ENCODE peak calls at places on chromosomes 7 and 10, in nine cellular contexts. One of them, this sample, is unnamed.

GRCh38 chr10:1209355-1209979 is 153.3 kb downstream of the WDR37 start:
- DNase-seq in HEK293T: no peak
- DNase-seq in GM04504: no peak
- DNase-seq in SW480: no peak
- DNase-seq in EL: no peak
- DNase-seq in esophagus squamous epithelium: no peak
- DNase-seq in A549: no peak
- DNase-seq in NCI-H82: no peak
- DNase-seq in fibroblast of lung: no peak
- DNase-seq in this sample: no peak

GRCh38 chr7:131381069-131381838 is 53.6 kb downstream of the MKLN1 start:
- DNase-seq in HEK293T: no peak
- DNase-seq in GM04504: no peak
- DNase-seq in SW480: no peak
- DNase-seq in EL: peak; percentile 73
- DNase-seq in esophagus squamous epithelium: no peak
- DNase-seq in A549: no peak
- DNase-seq in NCI-H82: no peak
- DNase-seq in fibroblast of lung: peak; percentile 54
- DNase-seq in this sample: no peak

GRCh38 chr10:119694608-119695007 is 31.2 kb upstream of the INPP5F start:
- DNase-seq in HEK293T: no peak
- DNase-seq in GM04504: no peak
- DNase-seq in SW480: no peak
- DNase-seq in EL: no peak
- DNase-seq in esophagus squamous epithelium: no peak
- DNase-seq in A549: no peak
- DNase-seq in NCI-H82: no peak
- DNase-seq in fibroblast of lung: no peak
- DNase-seq in this sample: no peak

GRCh38 chr10:113493195-113493594 is 59.7 kb upstream of the HABP2 start:
- DNase-seq in HEK293T: no peak
- DNase-seq in GM04504: no peak
- DNase-seq in SW480: no peak
- DNase-seq in EL: peak; percentile 34
- DNase-seq in esophagus squamous epithelium: no peak
- DNase-seq in A549: no peak
- DNase-seq in NCI-H82: no peak
- DNase-seq in fibroblast of lung: peak; percentile 1
- DNase-seq in this sample: no peak

GRCh38 chr10:95188593-95188992 is 5.4 kb upstream of the ACSM6 start:
- DNase-seq in HEK293T: no peak
- DNase-seq in GM04504: no peak
- DNase-seq in SW480: no peak
- DNase-seq in EL: no peak
- DNase-seq in esophagus squamous epithelium: no peak
- DNase-seq in A549: no peak
- DNase-seq in NCI-H82: no peak
- DNase-seq in fibroblast of lung: no peak
- DNase-seq in this sample: no peak

GRCh38 chr7:36264123-36264916 is 111.3 kb downstream of the EEPD1 start:
- DNase-seq in HEK293T: no peak
- DNase-seq in GM04504: no peak
- DNase-seq in SW480: no peak
- DNase-seq in EL: no peak
- DNase-seq in esophagus squamous epithelium: no peak
- DNase-seq in A549: no peak
- DNase-seq in NCI-H82: peak; percentile 79
- DNase-seq in fibroblast of lung: peak; percentile 43
- DNase-seq in this sample: no peak

GRCh38 chr7:121259826-121260225 is 69.0 kb upstream of the WNT16 start:
- DNase-seq in HEK293T: no peak
- DNase-seq in GM04504: no peak
- DNase-seq in SW480: no peak
- DNase-seq in EL: peak; percentile 15
- DNase-seq in esophagus squamous epithelium: no peak
- DNase-seq in A549: no peak
- DNase-seq in NCI-H82: no peak
- DNase-seq in fibroblast of lung: no peak
- DNase-seq in this sample: no peak

GRCh38 chr7:422191-422885 is 97.3 kb downstream of the PDGFA start:
- DNase-seq in HEK293T: no peak
- DNase-seq in GM04504: no peak
- DNase-seq in SW480: no peak
- DNase-seq in EL: no peak
- DNase-seq in esophagus squamous epithelium: no peak
- DNase-seq in A549: no peak
- DNase-seq in NCI-H82: no peak
- DNase-seq in fibroblast of lung: no peak
- DNase-seq in this sample: no peak

GRCh38 chr7:23419845-23420244 is 50.4 kb downstream of the IGF2BP3 start:
- DNase-seq in HEK293T: no peak
- DNase-seq in GM04504: no peak
- DNase-seq in SW480: no peak
- DNase-seq in EL: no peak
- DNase-seq in esophagus squamous epithelium: no peak
- DNase-seq in A549: no peak
- DNase-seq in NCI-H82: no peak
- DNase-seq in fibroblast of lung: no peak
- DNase-seq in this sample: no peak

GRCh38 chr7:2544541-2545188 is 10.7 kb downstream of the BRAT1 start:
- DNase-seq in HEK293T: no peak
- DNase-seq in GM04504: no peak
- DNase-seq in SW480: no peak
- DNase-seq in EL: no peak
- DNase-seq in esophagus squamous epithelium: no peak
- DNase-seq in A549: no peak
- DNase-seq in NCI-H82: no peak
- DNase-seq in fibroblast of lung: no peak
- DNase-seq in this sample: no peak

GRCh38 chr10:26334932-26335573 is 103.1 kb upstream of the APBB1IP start:
- DNase-seq in HEK293T: peak; percentile 70
- DNase-seq in GM04504: peak; percentile 30
- DNase-seq in SW480: peak; percentile 68
- DNase-seq in EL: peak; percentile 77
- DNase-seq in esophagus squamous epithelium: no peak
- DNase-seq in A549: peak; percentile 81
- DNase-seq in NCI-H82: peak; percentile 69
- DNase-seq in fibroblast of lung: peak; percentile 35
- DNase-seq in this sample: peak; percentile 53

GRCh38 chr10:95906675-95907453 is 911 bp upstream of the CC2D2B start:
- DNase-seq in HEK293T: peak; percentile 60
- DNase-seq in GM04504: peak; percentile 27
- DNase-seq in SW480: peak; percentile 69
- DNase-seq in EL: peak; percentile 62
- DNase-seq in esophagus squamous epithelium: no peak
- DNase-seq in A549: peak; percentile 70
- DNase-seq in NCI-H82: peak; percentile 63
- DNase-seq in fibroblast of lung: peak; percentile 74
- DNase-seq in this sample: peak; percentile 36

GRCh38 chr10:62252051-62252450 is 16.6 kb downstream of the RTKN2 start:
- DNase-seq in HEK293T: no peak
- DNase-seq in GM04504: no peak
- DNase-seq in SW480: no peak
- DNase-seq in EL: no peak
- DNase-seq in esophagus squamous epithelium: no peak
- DNase-seq in A549: no peak
- DNase-seq in NCI-H82: no peak
- DNase-seq in fibroblast of lung: no peak
- DNase-seq in this sample: no peak

GRCh38 chr10:21514101-21514807 is 11.2 kb downstream of the SKIDA1 start:
- DNase-seq in HEK293T: no peak
- DNase-seq in GM04504: no peak
- DNase-seq in SW480: no peak
- DNase-seq in EL: no peak
- DNase-seq in esophagus squamous epithelium: no peak
- DNase-seq in A549: no peak
- DNase-seq in NCI-H82: no peak
- DNase-seq in fibroblast of lung: no peak
- DNase-seq in this sample: no peak

GRCh38 chr10:11586170-11586569 is 25.3 kb downstream of the USP6NL start:
- DNase-seq in HEK293T: no peak
- DNase-seq in GM04504: no peak
- DNase-seq in SW480: no peak
- DNase-seq in EL: peak; percentile 4
- DNase-seq in esophagus squamous epithelium: no peak
- DNase-seq in A549: no peak
- DNase-seq in NCI-H82: no peak
- DNase-seq in fibroblast of lung: peak; percentile 36
- DNase-seq in this sample: no peak

GRCh38 chr10:49407552-49408137 is 11.8 kb upstream of the DRGX start:
- DNase-seq in HEK293T: peak; percentile 82
- DNase-seq in GM04504: peak; percentile 44
- DNase-seq in SW480: peak; percentile 59
- DNase-seq in EL: peak; percentile 69
- DNase-seq in esophagus squamous epithelium: no peak
- DNase-seq in A549: peak; percentile 62
- DNase-seq in NCI-H82: peak; percentile 78
- DNase-seq in fibroblast of lung: peak; percentile 73
- DNase-seq in this sample: peak; percentile 88

GRCh38 chr10:77105756-77106155 is 531.9 kb downstream of the KCNMA1 start:
- DNase-seq in HEK293T: no peak
- DNase-seq in GM04504: peak; percentile 51
- DNase-seq in SW480: no peak
- DNase-seq in EL: peak; percentile 18
- DNase-seq in esophagus squamous epithelium: no peak
- DNase-seq in A549: no peak
- DNase-seq in NCI-H82: no peak
- DNase-seq in fibroblast of lung: peak; percentile 90
- DNase-seq in this sample: no peak

GRCh38 chr10:43166207-43166878 is 28.1 kb downstream of the CSGALNACT2 start:
- DNase-seq in HEK293T: no peak
- DNase-seq in GM04504: no peak
- DNase-seq in SW480: no peak
- DNase-seq in EL: no peak
- DNase-seq in esophagus squamous epithelium: no peak
- DNase-seq in A549: no peak
- DNase-seq in NCI-H82: no peak
- DNase-seq in fibroblast of lung: no peak
- DNase-seq in this sample: no peak

GRCh38 chr7:71683382-71683781 is 551.4 kb downstream of the GALNT17 start:
- DNase-seq in HEK293T: no peak
- DNase-seq in GM04504: no peak
- DNase-seq in SW480: no peak
- DNase-seq in EL: no peak
- DNase-seq in esophagus squamous epithelium: no peak
- DNase-seq in A549: no peak
- DNase-seq in NCI-H82: no peak
- DNase-seq in fibroblast of lung: no peak
- DNase-seq in this sample: no peak

GRCh38 chr7:64557601-64558322 is 5.1 kb downstream of the ZNF680 start:
- DNase-seq in HEK293T: no peak
- DNase-seq in GM04504: no peak
- DNase-seq in SW480: no peak
- DNase-seq in EL: no peak
- DNase-seq in esophagus squamous epithelium: no peak
- DNase-seq in A549: no peak
- DNase-seq in NCI-H82: no peak
- DNase-seq in fibroblast of lung: no peak
- DNase-seq in this sample: no peak

This sample was measured in nephron progenitor cell.